ENCODE peak calls at places on chromosomes 4 and X, in four cellular contexts. I is A549, F is IMR-90, W is heart left ventricle. L is an unnamed sample.

GRCh38 chr4:141009931-141010330 is 123.3 kb downstream of the RNF150 start:
- DNase-seq in F (no peak), W (no peak), I (no peak), L (no peak)

GRCh38 chr4:119626420-119626819 is 2.2 kb downstream of the PDE5A start:
- DNase-seq in F (no peak), W (no peak), I (no peak), L (no peak)

GRCh38 chr4:2733844-2734574 is 22.1 kb downstream of the TNIP2 start:
- DNase-seq in I (no peak), F (no peak), W (no peak), L (no peak)

GRCh38 chr4:113683143-113683542 is 78.4 kb downstream of the CAMK2D start:
- DNase-seq in W (no peak), I (no peak), F (no peak), L (no peak)

GRCh38 chr4:153249199-153250154 is 45.2 kb downstream of the TRIM2 start:
- DNase-seq in F (peak; percentile 60), I (no peak), W (peak; percentile 76), L (peak; percentile 67)

GRCh38 chr4:46390353-46391058 is 578 bp upstream of the GABRA2 start:
- DNase-seq in F (no peak), I (no peak), W (no peak), L (no peak)

GRCh38 chr4:168164915-168165548 is 72.7 kb downstream of the ANXA10 start:
- DNase-seq in I (no peak), W (no peak), F (no peak), L (no peak)

GRCh38 chr4:147714575-147715401 is 17.1 kb upstream of the ARHGAP10 start:
- DNase-seq in F (peak; percentile 90), I (no peak), W (no peak), L (no peak)

GRCh38 chr4:2333356-2333841 is 71.5 kb upstream of the MXD4 start:
- DNase-seq in I (no peak), F (no peak), W (no peak), L (peak; percentile 73)

GRCh38 chr4:26321326-26322276 is 787 bp downstream of the RBPJ start:
- DNase-seq in F (peak; percentile 41), W (peak; percentile 22), I (peak; percentile 9), L (peak; percentile 55)

GRCh38 chr4:161919442-161920220 is 244.2 kb downstream of the FSTL5 start:
- DNase-seq in W (no peak), I (no peak), F (no peak), L (no peak)

GRCh38 chr4:141131738-141132688 is 1.3 kb downstream of the RNF150 start:
- DNase-seq in I (no peak), W (peak; percentile 29), F (peak; percentile 20), L (peak; percentile 15)

GRCh38 chr4:74625981-74626380 is 168.3 kb downstream of the BTC start:
- DNase-seq in W (no peak), F (no peak), I (no peak), L (no peak)

GRCh38 chr4:13521047-13521446 is 23.3 kb downstream of the NKX3-2 start:
- DNase-seq in F (no peak), W (no peak), I (no peak), L (no peak)

GRCh38 chr4:10554694-10555093 is 97.5 kb upstream of the ZNF518B start:
- DNase-seq in I (peak; percentile 35), W (peak; percentile 16), F (peak; percentile 59), L (peak; percentile 48)

GRCh38 chrX:22234380-22234779 is 38.3 kb upstream of the CBLL2 start:
- DNase-seq in F (no peak), W (no peak), I (no peak), L (no peak)

GRCh38 chr4:83013931-83014330 is 3.3 kb upstream of the LIN54 start:
- DNase-seq in W (no peak), F (no peak), I (no peak), L (no peak)

GRCh38 chr4:83082777-83083176 is 31.8 kb downstream of the PLAC8 start:
- DNase-seq in F (no peak), W (no peak), I (no peak), L (no peak)

GRCh38 chrX:153948002-153948466 is 3.6 kb upstream of the RENBP start:
- DNase-seq in F (no peak), I (no peak), W (no peak), L (no peak)

GRCh38 chr4:142901166-142901662 is 55.1 kb upstream of the INPP4B start:
- DNase-seq in W (no peak), F (peak; percentile 43), I (no peak), L (no peak)

GRCh38 chrX:155662297-155662696 is 49.5 kb upstream of the TMLHE start:
- DNase-seq in I (peak; percentile 13), W (no peak), F (no peak), L (no peak)

GRCh38 chr4:181987392-181987791 is 255.8 kb upstream of the TENM3 start:
- DNase-seq in I (no peak), W (no peak), F (no peak), L (no peak)

GRCh38 chr4:24053906-24054305 is 164.1 kb upstream of the PPARGC1A start:
- DNase-seq in I (no peak), F (peak; percentile 17), W (no peak), L (no peak)

GRCh38 chrX:40897768-40898167 is 162.4 kb upstream of the MED14 start:
- DNase-seq in W (no peak), F (no peak), I (no peak), L (no peak)

GRCh38 chrX:34810911-34811310 is 131.7 kb upstream of the FAM47B start:
- DNase-seq in I (no peak), F (no peak), W (no peak), L (no peak)

GRCh38 chr4:8100696-8101095 is 57.9 kb downstream of the ABLIM2 start:
- DNase-seq in F (no peak), I (no peak), W (no peak), L (no peak)

GRCh38 chr4:998096-998691 is 5.0 kb upstream of the SLC26A1 start:
- DNase-seq in W (no peak), I (no peak), F (no peak), L (no peak)

GRCh38 chrX:51182545-51182944 is 150.1 kb upstream of the NUDT10 start:
- DNase-seq in W (no peak), F (no peak), I (peak; percentile 1), L (no peak)

GRCh38 chrX:63350551-63350950 is 581 bp downstream of the SPIN4 start:
- DNase-seq in F (no peak), I (peak; percentile 23), W (no peak), L (no peak)

GRCh38 chr4:172998527-172999469 is 169.8 kb upstream of the GALNT7 start:
- DNase-seq in F (peak; percentile 79), W (no peak), I (peak; percentile 47), L (no peak)

GRCh38 chr4:1419708-1420107 is 13.5 kb upstream of the NKX1-1 start:
- DNase-seq in F (no peak), I (no peak), W (no peak), L (peak; percentile 12)

GRCh38 chr4:15130441-15130840 is 128.2 kb downstream of the CPEB2 start:
- DNase-seq in W (no peak), I (no peak), F (no peak), L (no peak)

GRCh38 chrX:68584221-68584620 is 63.2 kb upstream of the STARD8 start:
- DNase-seq in I (no peak), F (no peak), W (no peak), L (no peak)

GRCh38 chr4:78661923-78662521 is 110.5 kb downstream of the ANXA3 start:
- DNase-seq in F (peak; percentile 33), W (no peak), I (peak; percentile 71), L (no peak)

GRCh38 chr4:78659665-78660064 is 108.1 kb downstream of the ANXA3 start:
- DNase-seq in W (no peak), I (no peak), F (no peak), L (no peak)

GRCh38 chr4:78661086-78661690 is 109.6 kb downstream of the ANXA3 start:
- DNase-seq in W (no peak), I (no peak), F (no peak), L (no peak)

GRCh38 chr4:78659264-78659663 is 107.7 kb downstream of the ANXA3 start:
- DNase-seq in F (no peak), W (no peak), I (no peak), L (no peak)

DNA sequence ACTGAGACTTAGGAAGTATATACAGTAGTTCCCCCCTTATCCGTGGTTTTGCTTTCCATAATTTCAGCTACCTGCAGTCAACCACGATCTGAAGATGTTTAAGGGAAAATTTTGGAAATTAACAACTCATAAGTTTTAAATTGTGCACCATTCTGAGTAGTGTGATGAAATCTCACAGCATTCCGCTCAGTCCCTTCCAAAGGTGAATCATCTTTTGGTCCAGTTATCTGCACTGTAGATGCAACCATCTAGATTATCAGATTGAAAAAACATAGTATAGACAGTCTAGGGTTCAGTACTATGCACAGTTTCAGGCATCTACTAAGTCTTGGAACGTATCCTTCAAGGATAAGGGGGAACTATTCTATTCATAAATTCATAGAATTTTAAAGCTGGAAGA is 109.0 kb downstream of the ANXA3 start:
- DNase-seq in W (no peak), F (no peak), I (no peak), L (no peak)
- H3K4me1 ChIP-seq in W (peaks cover 23% of the 10 kb centered on the region), F (peaks cover 5% of the 10 kb centered on the region), I (peaks cover 31% of the 10 kb centered on the region), L (no peaks in the 10 kb centered on the region)

GRCh38 chrX:56995271-56995994 is at the start of gene SPIN3:
- DNase-seq in I (peak; percentile 93), W (peak; percentile 77), F (peak; percentile 59), L (peak; percentile 91)
- TF ChIP-seq POLR2A in I (peak; percentile 93), W (peak; percentile 51), F (no peak), L (peak; percentile 70)

DNA sequence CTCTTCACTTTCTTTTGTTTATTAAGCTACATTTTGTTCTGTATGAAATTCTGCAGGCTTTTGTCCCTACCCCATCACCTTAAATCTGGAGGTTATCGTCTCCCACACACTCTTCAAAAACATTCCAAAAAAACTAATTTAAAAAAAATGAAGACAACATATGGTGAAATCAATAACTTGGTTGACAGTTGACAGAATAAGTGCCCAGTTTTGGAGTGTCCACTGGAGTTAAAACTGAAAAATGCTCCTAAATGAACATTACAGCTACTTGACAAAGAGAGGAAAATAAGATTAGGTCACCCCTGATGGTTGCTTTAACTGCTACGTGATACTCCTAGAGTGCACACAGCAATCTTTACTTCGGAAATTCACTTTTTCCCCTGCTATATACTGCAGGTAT is 618 bp upstream of the ZNF827 start:
- DNase-seq in W (no peak), F (peak; percentile 26), I (no peak), L (no peak)
- H3K27ac ChIP-seq in W (no peak overlapping the region), F (no peak overlapping the region), I (peak overlapping the region; percentile 94), L (no peak overlapping the region)

GRCh38 chrX:39767446-39767845 is 330.3 kb downstream of the BCOR start:
- DNase-seq in W (no peak), F (peak; percentile 14), I (no peak), L (no peak)

GRCh38 chrX:39771089-39771488 is 326.7 kb downstream of the BCOR start:
- DNase-seq in W (no peak), I (no peak), F (no peak), L (no peak)

GRCh38 chrX:39766882-39767281 is 330.9 kb downstream of the BCOR start:
- DNase-seq in I (no peak), W (peak; percentile 30), F (no peak), L (no peak)

GRCh38 chrX:39772057-39772832 is 325.5 kb downstream of the BCOR start:
- DNase-seq in F (peak; percentile 55), W (no peak), I (no peak), L (no peak)

GRCh38 chrX:39769748-39770147 is 328.0 kb downstream of the BCOR start:
- DNase-seq in I (no peak), F (no peak), W (no peak), L (no peak)
- H3K4me1 ChIP-seq in I (peaks cover 35% of the 10 kb centered on the region), F (peaks cover 2% of the 10 kb centered on the region), W (no peaks in the 10 kb centered on the region), L (peaks cover 4% of the 10 kb centered on the region)

L was measured in right lobe of liver.